ENCODE peak calls at places on chromosomes 12 and 14, in eight cellular contexts. P, N, S, Z, J, A, G and Y are unnamed samples.
A peak's percentile ranks its signal among the peaks of the same experiment; 100 is the strongest.

GRCh38 chr12:45994736-45995135 is 4.4 kb upstream of the SCAF11 start:
- DNase-seq in P (no peak), N (no peak), S (no peak), Z (no peak), J (no peak), A (no peak), G (no peak), Y (no peak)

GRCh38 chr14:100221419-100222218 is 17.3 kb upstream of the YY1 start:
- DNase-seq in P (no peak), N (peak; percentile 93), S (peak; percentile 41), Z (peak; percentile 91), J (peak; percentile 46), A (peak; percentile 49), G (peak; percentile 62), Y (peak; percentile 30)

GRCh38 chr12:92445253-92446081 is 257.3 kb upstream of the PLEKHG7 start:
- DNase-seq in P (no peak), N (peak; percentile 36), S (peak; percentile 38), Z (no peak), J (no peak), A (no peak), G (no peak), Y (no peak)

GRCh38 chr14:60656755-60657608 is 7.7 kb upstream of the SIX1 start:
- DNase-seq in P (peak; percentile 71), N (peak; percentile 49), S (peak; percentile 70), Z (peak; percentile 90), J (peak; percentile 70), A (no peak), G (peak; percentile 87), Y (peak; percentile 59)

GRCh38 chr12:54977155-54977554 is 7.4 kb downstream of the TESPA1 start:
- DNase-seq in P (no peak), N (no peak), S (no peak), Z (no peak), J (peak; percentile 85), A (no peak), G (peak; percentile 12), Y (peak; percentile 21)

GRCh38 chr14:92340938-92341337 is 18.0 kb downstream of the SLC24A4 start:
- DNase-seq in P (no peak), N (no peak), S (no peak), Z (no peak), J (no peak), A (no peak), G (no peak), Y (no peak)

GRCh38 chr12:62913380-62913779 is 21.6 kb downstream of the PPM1H start:
- DNase-seq in P (no peak), N (no peak), S (no peak), Z (no peak), J (no peak), A (no peak), G (no peak), Y (no peak)

GRCh38 chr12:46071335-46071734 is 81.0 kb upstream of the SCAF11 start:
- DNase-seq in P (no peak), N (no peak), S (no peak), Z (no peak), J (no peak), A (no peak), G (no peak), Y (no peak)

GRCh38 chr14:59360923-59361794 is 104.0 kb downstream of the GPR135 start:
- DNase-seq in P (peak; percentile 44), N (peak; percentile 94), S (peak; percentile 75), Z (no peak), J (peak; percentile 43), A (peak; percentile 81), G (peak; percentile 75), Y (peak; percentile 5)

GRCh38 chr12:201361-201760 is 12.6 kb downstream of the SLC6A12 start:
- DNase-seq in P (no peak), N (no peak), S (no peak), Z (no peak), J (no peak), A (no peak), G (no peak), Y (no peak)

GRCh38 chr12:202081-202731 is 11.8 kb downstream of the SLC6A12 start:
- DNase-seq in P (no peak), N (no peak), S (no peak), Z (peak; percentile 55), J (no peak), A (no peak), G (no peak), Y (peak; percentile 39)

GRCh38 chr12:203462-204260 is 10.3 kb downstream of the SLC6A12 start:
- DNase-seq in P (no peak), N (no peak), S (peak; percentile 20), Z (peak; percentile 82), J (no peak), A (no peak), G (no peak), Y (peak; percentile 46)

GRCh38 chr12:204261-204678 is 9.7 kb downstream of the SLC6A12 start:
- DNase-seq in P (no peak), N (no peak), S (no peak), Z (no peak), J (no peak), A (no peak), G (no peak), Y (no peak)

DNA sequence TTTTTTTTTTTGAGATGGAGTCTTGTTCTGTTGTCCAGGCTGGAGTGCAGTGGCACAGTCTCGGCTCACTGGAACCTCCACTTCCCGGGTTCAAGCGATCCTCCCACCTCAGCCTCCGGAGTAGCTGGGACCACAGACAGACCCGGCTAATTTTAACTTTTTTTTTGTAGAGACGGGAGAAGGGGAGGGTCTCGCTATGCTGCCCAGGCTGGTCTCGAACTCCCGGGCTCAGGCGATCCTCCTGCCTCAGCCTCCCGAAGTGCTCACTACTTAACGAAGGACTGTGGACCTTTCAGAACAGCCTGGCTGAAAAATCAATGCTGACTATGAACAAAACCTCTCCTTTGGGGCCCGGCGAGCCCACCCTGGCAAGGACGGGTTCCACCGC is 10.9 kb downstream of the SLC6A12 start:
- DNase-seq in P (no peak), N (no peak), S (no peak), Z (no peak), J (no peak), A (no peak), G (no peak), Y (no peak)
- H3K4me3 ChIP-seq in P (peak overlapping the region; percentile 65), N (no peak overlapping the region), S (peak overlapping the region; percentile 56), Z (peak overlapping the region; percentile 72), J (no peak overlapping the region), A (no peak overlapping the region), G (no peak overlapping the region), Y (no peak overlapping the region)

GRCh38 chr14:50963919-50964318 is 19.6 kb upstream of the PYGL start:
- DNase-seq in P (no peak), N (no peak), S (no peak), Z (no peak), J (no peak), A (no peak), G (no peak), Y (no peak)

GRCh38 chr14:50957296-50957695 is 13.0 kb upstream of the PYGL start:
- DNase-seq in P (no peak), N (no peak), S (no peak), Z (no peak), J (peak; percentile 32), A (no peak), G (peak; percentile 79), Y (peak; percentile 14)

GRCh38 chr14:50964683-50965390 is 20.6 kb upstream of the PYGL start:
- DNase-seq in P (no peak), N (no peak), S (peak; percentile 82), Z (no peak), J (peak; percentile 93), A (no peak), G (peak; percentile 100), Y (peak; percentile 12)

GRCh38 chr14:50967104-50967503 is 22.8 kb upstream of the PYGL start:
- DNase-seq in P (no peak), N (no peak), S (no peak), Z (no peak), J (peak; percentile 91), A (no peak), G (no peak), Y (no peak)

GRCh38 chr14:50961606-50962259 is 17.4 kb upstream of the PYGL start:
- DNase-seq in P (no peak), N (no peak), S (peak; percentile 62), Z (no peak), J (peak; percentile 86), A (peak; percentile 26), G (peak; percentile 98), Y (no peak)
- H3K4me3 ChIP-seq in P (no peak overlapping the region), N (no peak overlapping the region), S (peak overlapping the region; percentile 40), Z (no peak overlapping the region), J (peak overlapping the region; percentile 40), A (no peak overlapping the region), G (peak overlapping the region; percentile 8), Y (no peak overlapping the region)

GRCh38 chr14:36238666-36239363 is 62.3 kb upstream of the PTCSC3 start:
- DNase-seq in P (no peak), N (peak; percentile 33), S (no peak), Z (no peak), J (peak; percentile 85), A (peak; percentile 46), G (peak; percentile 8), Y (peak; percentile 79)
- H3K4me3 ChIP-seq in P (no peak overlapping the region), N (no peak overlapping the region), S (no peak overlapping the region), Z (no peak overlapping the region), J (no peak overlapping the region), A (no peak overlapping the region), G (no peak overlapping the region), Y (no peak overlapping the region)

GRCh38 chr12:57093412-57094193 is 4.7 kb downstream of the NAB2 start:
- DNase-seq in P (peak; percentile 82), N (peak; percentile 60), S (peak; percentile 72), Z (peak; percentile 70), J (peak; percentile 81), A (peak; percentile 77), G (peak; percentile 85), Y (peak; percentile 35)
- H3K4me3 ChIP-seq in P (peak overlapping the region; percentile 11), N (no peak overlapping the region), S (no peak overlapping the region), Z (no peak overlapping the region), J (no peak overlapping the region), A (no peak overlapping the region), G (peak overlapping the region; percentile 17), Y (no peak overlapping the region)